ENCODE peak calls at places on chromosomes 6 and 20, in nine cellular contexts. One of them, this sample, is unnamed.
A peak's percentile ranks its signal among the peaks of the same experiment; 100 is the strongest.

GRCh38 chr6:8043221-8043620 is 21.0 kb downstream of the BLOC1S5 start:
- DNase-seq in stimulated activated CD8-positive, alpha-beta memory T cell treated with anti-CD3 and anti-CD28 coated beads, Interleukin-7, amount 100 ng/mL, for 1 hour: no peak
- DNase-seq in GM12865: no peak
- DNase-seq in fibroblast of lung: no peak
- DNase-seq in glomerular endothelial cell: no peak
- DNase-seq in T follicular helper cell: no peak
- DNase-seq in putamen: no peak
- DNase-seq in ascending aorta: no peak
- DNase-seq in Caki2: no peak
- DNase-seq in this sample: no peak

GRCh38 chr6:140909156-140909555 is 1223.6 kb upstream of the GJE1 start:
- DNase-seq in ascending aorta: no peak
- DNase-seq in GM12865: no peak
- DNase-seq in putamen: no peak
- DNase-seq in fibroblast of lung: peak; percentile 50
- DNase-seq in T follicular helper cell: no peak
- DNase-seq in stimulated activated CD8-positive, alpha-beta memory T cell treated with anti-CD3 and anti-CD28 coated beads, Interleukin-7, amount 100 ng/mL, for 1 hour: no peak
- DNase-seq in glomerular endothelial cell: no peak
- DNase-seq in Caki2: no peak
- DNase-seq in this sample: no peak

GRCh38 chr6:35062676-35063574 is 78.2 kb downstream of the TCP11 start:
- DNase-seq in Caki2: no peak
- DNase-seq in fibroblast of lung: no peak
- DNase-seq in glomerular endothelial cell: no peak
- DNase-seq in ascending aorta: no peak
- DNase-seq in putamen: no peak
- DNase-seq in GM12865: no peak
- DNase-seq in T follicular helper cell: no peak
- DNase-seq in stimulated activated CD8-positive, alpha-beta memory T cell treated with anti-CD3 and anti-CD28 coated beads, Interleukin-7, amount 100 ng/mL, for 1 hour: no peak
- DNase-seq in this sample: no peak

GRCh38 chr6:154605207-154605877 is 94.9 kb upstream of the CNKSR3 start:
- DNase-seq in glomerular endothelial cell: no peak
- DNase-seq in Caki2: no peak
- DNase-seq in fibroblast of lung: no peak
- DNase-seq in GM12865: peak; percentile 74
- DNase-seq in ascending aorta: no peak
- DNase-seq in T follicular helper cell: no peak
- DNase-seq in stimulated activated CD8-positive, alpha-beta memory T cell treated with anti-CD3 and anti-CD28 coated beads, Interleukin-7, amount 100 ng/mL, for 1 hour: no peak
- DNase-seq in putamen: no peak
- DNase-seq in this sample: no peak

GRCh38 chr6:161186173-161186769 is 87.6 kb downstream of the AGPAT4 start:
- DNase-seq in GM12865: no peak
- DNase-seq in glomerular endothelial cell: no peak
- DNase-seq in putamen: no peak
- DNase-seq in ascending aorta: peak; percentile 31
- DNase-seq in stimulated activated CD8-positive, alpha-beta memory T cell treated with anti-CD3 and anti-CD28 coated beads, Interleukin-7, amount 100 ng/mL, for 1 hour: no peak
- DNase-seq in T follicular helper cell: no peak
- DNase-seq in fibroblast of lung: peak; percentile 59
- DNase-seq in Caki2: peak; percentile 94
- DNase-seq in this sample: no peak

GRCh38 chr20:17223553-17223952 is 3.3 kb upstream of the PCSK2 start:
- DNase-seq in putamen: no peak
- DNase-seq in fibroblast of lung: no peak
- DNase-seq in Caki2: no peak
- DNase-seq in ascending aorta: no peak
- DNase-seq in stimulated activated CD8-positive, alpha-beta memory T cell treated with anti-CD3 and anti-CD28 coated beads, Interleukin-7, amount 100 ng/mL, for 1 hour: no peak
- DNase-seq in GM12865: no peak
- DNase-seq in T follicular helper cell: no peak
- DNase-seq in glomerular endothelial cell: no peak
- DNase-seq in this sample: no peak

GRCh38 chr6:31690231-31691077 is 9.6 kb upstream of the LY6G5C start:
- DNase-seq in fibroblast of lung: no peak
- DNase-seq in GM12865: no peak
- DNase-seq in Caki2: no peak
- DNase-seq in putamen: peak; percentile 45
- DNase-seq in stimulated activated CD8-positive, alpha-beta memory T cell treated with anti-CD3 and anti-CD28 coated beads, Interleukin-7, amount 100 ng/mL, for 1 hour: no peak
- DNase-seq in ascending aorta: no peak
- DNase-seq in T follicular helper cell: no peak
- DNase-seq in glomerular endothelial cell: no peak
- DNase-seq in this sample: no peak

GRCh38 chr20:14498809-14499208 is 161.4 kb upstream of the FLRT3 start:
- DNase-seq in T follicular helper cell: no peak
- DNase-seq in putamen: no peak
- DNase-seq in Caki2: no peak
- DNase-seq in GM12865: no peak
- DNase-seq in glomerular endothelial cell: no peak
- DNase-seq in fibroblast of lung: peak; percentile 23
- DNase-seq in stimulated activated CD8-positive, alpha-beta memory T cell treated with anti-CD3 and anti-CD28 coated beads, Interleukin-7, amount 100 ng/mL, for 1 hour: no peak
- DNase-seq in ascending aorta: no peak
- DNase-seq in this sample: no peak

GRCh38 chr6:135909737-135910387 is 58.4 kb downstream of the PDE7B start:
- DNase-seq in stimulated activated CD8-positive, alpha-beta memory T cell treated with anti-CD3 and anti-CD28 coated beads, Interleukin-7, amount 100 ng/mL, for 1 hour: peak; percentile 13
- DNase-seq in T follicular helper cell: peak; percentile 33
- DNase-seq in Caki2: no peak
- DNase-seq in GM12865: peak; percentile 82
- DNase-seq in fibroblast of lung: peak; percentile 57
- DNase-seq in putamen: no peak
- DNase-seq in ascending aorta: no peak
- DNase-seq in glomerular endothelial cell: peak; percentile 20
- DNase-seq in this sample: peak; percentile 13

This sample was measured in effector CD8-positive, alpha-beta T cell.